ENCODE peak calls at places on chromosomes 5 and 9, in ten cellular contexts. U is EL; H is GM13976; X is GF-D8; A is KBM-7; C is HT1080; R is right atrium auricular region; G is T-helper 2 cell; Q is ACHN; K is activated CD8-positive, alpha-beta memory T cell treated with anti-CD3 and anti-CD28 coated beads for 24 hours. T is an unnamed sample.

GRCh38 chr9:14366071-14366470 is 52.1 kb upstream of the NFIB start:
- DNase-seq in U (peak; percentile 95), H (no peak), X (no peak), A (no peak), C (peak; percentile 72), R (no peak), G (no peak), Q (no peak), K (no peak), T (no peak)

GRCh38 chr5:172868924-172869565 is 35.0 kb downstream of the ERGIC1 start:
- DNase-seq in U (peak; percentile 93), H (no peak), X (no peak), A (no peak), C (peak; percentile 92), R (peak; percentile 96), G (no peak), Q (peak; percentile 87), K (no peak), T (no peak)

GRCh38 chr5:40483316-40483715 is 196.4 kb upstream of the PTGER4 start:
- DNase-seq in U (peak; percentile 63), H (no peak), X (no peak), A (no peak), C (peak; percentile 17), R (no peak), G (no peak), Q (no peak), K (no peak), T (no peak)

GRCh38 chr5:76456258-76456657 is 53.2 kb downstream of the IQGAP2 start:
- DNase-seq in U (no peak), H (no peak), X (no peak), A (no peak), C (no peak), R (no peak), G (no peak), Q (no peak), K (no peak), T (no peak)

GRCh38 chr9:6495484-6495883 is 82.5 kb downstream of the UHRF2 start:
- DNase-seq in U (no peak), H (no peak), X (no peak), A (no peak), C (no peak), R (no peak), G (no peak), Q (no peak), K (no peak), T (no peak)

GRCh38 chr5:1568201-1568979 is 44.6 kb upstream of the LPCAT1 start:
- DNase-seq in U (peak; percentile 88), H (no peak), X (no peak), A (no peak), C (peak; percentile 55), R (no peak), G (no peak), Q (peak; percentile 85), K (no peak), T (no peak)

GRCh38 chr9:116572095-116572748 is 114.9 kb upstream of the TRIM32 start:
- DNase-seq in U (peak; percentile 79), H (peak; percentile 76), X (no peak), A (peak; percentile 80), C (peak; percentile 77), R (peak; percentile 90), G (no peak), Q (peak; percentile 59), K (peak; percentile 57), T (no peak)

GRCh38 chr9:83933804-83934203 is 12.6 kb upstream of the KIF27 start:
- DNase-seq in U (peak; percentile 18), H (no peak), X (peak; percentile 16), A (no peak), C (peak; percentile 34), R (no peak), G (no peak), Q (no peak), K (no peak), T (no peak)

GRCh38 chr9:2257530-2257929 is 242.4 kb downstream of the SMARCA2 start:
- DNase-seq in U (no peak), H (no peak), X (no peak), A (no peak), C (no peak), R (no peak), G (no peak), Q (no peak), K (no peak), T (no peak)

GRCh38 chr9:6714176-6714575 is 43.6 kb upstream of the KDM4C start:
- DNase-seq in U (no peak), H (no peak), X (no peak), A (no peak), C (no peak), R (no peak), G (no peak), Q (no peak), K (no peak), T (no peak)

GRCh38 chr9:131020388-131020787 is 11.4 kb downstream of the LAMC3 start:
- DNase-seq in U (peak; percentile 78), H (no peak), X (no peak), A (no peak), C (peak; percentile 33), R (no peak), G (no peak), Q (no peak), K (no peak), T (no peak)

GRCh38 chr5:137796279-137796678 is 42.1 kb upstream of the HNRNPA0 start:
- DNase-seq in U (no peak), H (no peak), X (no peak), A (no peak), C (no peak), R (no peak), G (no peak), Q (no peak), K (no peak), T (no peak)

GRCh38 chr5:167982-168660 is 23.2 kb upstream of the LRRC14B start:
- DNase-seq in U (peak; percentile 99), H (no peak), X (no peak), A (no peak), C (peak; percentile 93), R (no peak), G (no peak), Q (peak; percentile 88), K (no peak), T (no peak)

GRCh38 chr5:174083041-174083827 is 37.7 kb downstream of the NSG2 start:
- DNase-seq in U (no peak), H (no peak), X (no peak), A (no peak), C (no peak), R (no peak), G (no peak), Q (no peak), K (no peak), T (no peak)

GRCh38 chr5:81172710-81173109 is 60.4 kb upstream of the CKMT2 start:
- DNase-seq in U (no peak), H (no peak), X (no peak), A (no peak), C (no peak), R (no peak), G (no peak), Q (no peak), K (no peak), T (no peak)

GRCh38 chr9:107325842-107326241 is 42.8 kb downstream of the RAD23B start:
- DNase-seq in U (no peak), H (no peak), X (no peak), A (no peak), C (no peak), R (no peak), G (no peak), Q (no peak), K (no peak), T (no peak)

GRCh38 chr9:109640232-109641078 is 139.5 kb upstream of the PALM2AKAP2 start:
- DNase-seq in U (peak; percentile 45), H (peak; percentile 20), X (no peak), A (no peak), C (no peak), R (no peak), G (no peak), Q (peak; percentile 77), K (no peak), T (no peak)

GRCh38 chr9:36970007-36970888 is 63.8 kb downstream of the PAX5 start:
- DNase-seq in U (no peak), H (no peak), X (no peak), A (no peak), C (peak; percentile 15), R (no peak), G (no peak), Q (no peak), K (no peak), T (no peak)

GRCh38 chr5:1471997-1472963 is 27.0 kb upstream of the SLC6A3 start:
- DNase-seq in U (no peak), H (no peak), X (no peak), A (no peak), C (no peak), R (no peak), G (no peak), Q (no peak), K (no peak), T (no peak)

GRCh38 chr5:144352318-144352717 is 181.6 kb downstream of the KCTD16 start:
- DNase-seq in U (no peak), H (no peak), X (no peak), A (no peak), C (no peak), R (no peak), G (no peak), Q (no peak), K (no peak), T (no peak)

GRCh38 chr9:122810306-122810946 is 10.5 kb downstream of the OR1K1 start:
- DNase-seq in U (peak; percentile 72), H (peak; percentile 83), X (peak; percentile 25), A (peak; percentile 77), C (peak; percentile 57), R (peak; percentile 70), G (peak; percentile 43), Q (peak; percentile 68), K (peak; percentile 89), T (peak; percentile 43)

GRCh38 chr9:95773061-95773433 is 102.4 kb upstream of the ERCC6L2 start:
- DNase-seq in U (peak; percentile 8), H (no peak), X (no peak), A (no peak), C (no peak), R (no peak), G (no peak), Q (no peak), K (no peak), T (no peak)

GRCh38 chr5:16013334-16014065 is 166.1 kb downstream of the MARCHF11 start:
- DNase-seq in U (peak; percentile 46), H (no peak), X (no peak), A (no peak), C (peak; percentile 63), R (no peak), G (no peak), Q (no peak), K (no peak), T (no peak)

GRCh38 chr5:132751971-132752580 is 4.8 kb downstream of the CCNI2 start:
- DNase-seq in U (no peak), H (no peak), X (no peak), A (no peak), C (no peak), R (no peak), G (no peak), Q (no peak), K (peak; percentile 56), T (no peak)

GRCh38 chr5:176803943-176804498 is 6.3 kb upstream of the UNC5A start:
- DNase-seq in U (no peak), H (no peak), X (no peak), A (peak; percentile 32), C (no peak), R (no peak), G (no peak), Q (peak; percentile 50), K (no peak), T (no peak)

GRCh38 chr5:140147460-140147859 is 21.7 kb downstream of the IGIP start:
- DNase-seq in U (no peak), H (no peak), X (no peak), A (no peak), C (no peak), R (peak; percentile 36), G (no peak), Q (no peak), K (no peak), T (no peak)

GRCh38 chr9:61673664-61674381 is 484.0 kb downstream of the SPATA31A7 start:
- DNase-seq in U (no peak), H (peak; percentile 1), X (no peak), A (no peak), C (no peak), R (peak; percentile 42), G (no peak), Q (no peak), K (no peak), T (no peak)

GRCh38 chr5:89878140-89878570 is 531.4 kb downstream of the CETN3 start:
- DNase-seq in U (peak; percentile 45), H (no peak), X (no peak), A (peak; percentile 28), C (peak; percentile 77), R (no peak), G (no peak), Q (peak; percentile 38), K (no peak), T (no peak)

T was measured in GM12878.